ENCODE peak calls at places on chromosomes 6 and 20, in seven cellular contexts. One of them, this sample, is unnamed. For H3K4me1, the result is how much of the 10 kb centered on the place peaks cover.

GRCh38 chr6:39527792-39528564 is 197.2 kb downstream of the KIF6 start:
- DNase-seq in esophagus muscularis mucosa: no peak
- DNase-seq in HepG2: no peak
- DNase-seq in suprapubic skin: no peak
- DNase-seq in sigmoid colon: no peak
- DNase-seq in transverse colon: no peak
- DNase-seq in K562: no peak
- DNase-seq in this sample: no peak

GRCh38 chr6:89934685-89935366 is 40.6 kb downstream of the GJA10 start:
- DNase-seq in esophagus muscularis mucosa: no peak
- DNase-seq in HepG2: no peak
- DNase-seq in suprapubic skin: no peak
- DNase-seq in sigmoid colon: no peak
- DNase-seq in transverse colon: no peak
- DNase-seq in K562: peak
- DNase-seq in this sample: no peak

GRCh38 chr20:31860431-31861345 is 9.6 kb downstream of the DUSP15 start:
- DNase-seq in esophagus muscularis mucosa: no peak
- DNase-seq in HepG2: no peak
- DNase-seq in suprapubic skin: no peak
- DNase-seq in sigmoid colon: no peak
- DNase-seq in transverse colon: peak
- DNase-seq in K562: no peak
- DNase-seq in this sample: no peak

GRCh38 chr6:107567643-107568042 is 77.7 kb downstream of the SOBP start:
- DNase-seq in esophagus muscularis mucosa: no peak
- DNase-seq in HepG2: no peak
- DNase-seq in suprapubic skin: no peak
- DNase-seq in sigmoid colon: no peak
- DNase-seq in transverse colon: no peak
- DNase-seq in K562: no peak
- DNase-seq in this sample: no peak

GRCh38 chr6:108947114-108947854 is 99.1 kb downstream of the ARMC2 start:
- DNase-seq in esophagus muscularis mucosa: peak
- DNase-seq in HepG2: no peak
- DNase-seq in suprapubic skin: no peak
- DNase-seq in sigmoid colon: no peak
- DNase-seq in transverse colon: no peak
- DNase-seq in K562: no peak
- DNase-seq in this sample: no peak

GRCh38 chr20:39378781-39379180 is 416.6 kb downstream of the DHX35 start:
- DNase-seq in esophagus muscularis mucosa: no peak
- DNase-seq in HepG2: no peak
- DNase-seq in suprapubic skin: no peak
- DNase-seq in sigmoid colon: no peak
- DNase-seq in transverse colon: no peak
- DNase-seq in K562: no peak
- DNase-seq in this sample: no peak

GRCh38 chr6:33207569-33208088 is 671 bp upstream of the RING1 start:
- DNase-seq in esophagus muscularis mucosa: no peak
- DNase-seq in HepG2: no peak
- DNase-seq in suprapubic skin: peak
- DNase-seq in sigmoid colon: peak
- DNase-seq in transverse colon: peak
- DNase-seq in K562: peak
- DNase-seq in this sample: no peak

GRCh38 chr6:151058021-151058733 is 181.6 kb upstream of the AKAP12 start:
- DNase-seq in esophagus muscularis mucosa: peak
- DNase-seq in HepG2: no peak
- DNase-seq in suprapubic skin: no peak
- DNase-seq in sigmoid colon: no peak
- DNase-seq in transverse colon: no peak
- DNase-seq in K562: no peak
- DNase-seq in this sample: no peak

GRCh38 chr6:169020821-169021220 is 232.8 kb downstream of the THBS2 start:
- DNase-seq in esophagus muscularis mucosa: peak
- DNase-seq in HepG2: no peak
- DNase-seq in suprapubic skin: no peak
- DNase-seq in sigmoid colon: no peak
- DNase-seq in transverse colon: no peak
- DNase-seq in K562: no peak
- DNase-seq in this sample: no peak

GRCh38 chr6:55176958-55177357 is 2.6 kb downstream of the HCRTR2 start:
- DNase-seq in esophagus muscularis mucosa: no peak
- DNase-seq in HepG2: no peak
- DNase-seq in suprapubic skin: no peak
- DNase-seq in sigmoid colon: no peak
- DNase-seq in transverse colon: no peak
- DNase-seq in K562: no peak
- DNase-seq in this sample: no peak

GRCh38 chr6:54335871-54336270 is 27.6 kb downstream of the TINAG start:
- DNase-seq in esophagus muscularis mucosa: no peak
- DNase-seq in HepG2: peak
- DNase-seq in suprapubic skin: no peak
- DNase-seq in sigmoid colon: no peak
- DNase-seq in transverse colon: no peak
- DNase-seq in K562: no peak
- DNase-seq in this sample: no peak

GRCh38 chr6:33755070-33755869 is 8.6 kb upstream of the IP6K3 start:
- DNase-seq in esophagus muscularis mucosa: no peak
- DNase-seq in HepG2: no peak
- DNase-seq in suprapubic skin: no peak
- DNase-seq in sigmoid colon: no peak
- DNase-seq in transverse colon: no peak
- DNase-seq in K562: no peak
- DNase-seq in this sample: no peak

GRCh38 chr20:34693414-34693813 is 10.7 kb upstream of the TP53INP2 start:
- DNase-seq in esophagus muscularis mucosa: no peak
- DNase-seq in HepG2: no peak
- DNase-seq in suprapubic skin: no peak
- DNase-seq in sigmoid colon: no peak
- DNase-seq in transverse colon: no peak
- DNase-seq in K562: no peak
- DNase-seq in this sample: no peak

GRCh38 chr6:95693108-95693507 is 115.8 kb downstream of the MANEA start:
- DNase-seq in esophagus muscularis mucosa: no peak
- DNase-seq in HepG2: peak
- DNase-seq in suprapubic skin: no peak
- DNase-seq in sigmoid colon: no peak
- DNase-seq in transverse colon: no peak
- DNase-seq in K562: no peak
- DNase-seq in this sample: no peak

GRCh38 chr6:37451411-37452273 is 18.6 kb downstream of the CMTR1 start:
- DNase-seq in esophagus muscularis mucosa: no peak
- DNase-seq in HepG2: no peak
- DNase-seq in suprapubic skin: no peak
- DNase-seq in sigmoid colon: no peak
- DNase-seq in transverse colon: no peak
- DNase-seq in K562: no peak
- DNase-seq in this sample: no peak

GRCh38 chr6:43302126-43302525 is 4.1 kb downstream of the SLC22A7 start:
- DNase-seq in esophagus muscularis mucosa: no peak
- DNase-seq in HepG2: no peak
- DNase-seq in suprapubic skin: no peak
- DNase-seq in sigmoid colon: no peak
- DNase-seq in transverse colon: no peak
- DNase-seq in K562: no peak
- DNase-seq in this sample: peak

GRCh38 chr20:5741089-5741488 is 9.1 kb upstream of the SHLD1 start:
- DNase-seq in esophagus muscularis mucosa: no peak
- DNase-seq in HepG2: no peak
- DNase-seq in suprapubic skin: no peak
- DNase-seq in sigmoid colon: no peak
- DNase-seq in transverse colon: no peak
- DNase-seq in K562: peak
- DNase-seq in this sample: no peak

GRCh38 chr20:9054176-9054575 is 14.7 kb upstream of the PLCB4 start:
- DNase-seq in esophagus muscularis mucosa: no peak
- DNase-seq in HepG2: no peak
- DNase-seq in suprapubic skin: no peak
- DNase-seq in sigmoid colon: no peak
- DNase-seq in transverse colon: no peak
- DNase-seq in K562: no peak
- DNase-seq in this sample: no peak

GRCh38 chr20:1802385-1803215 is 92.6 kb upstream of the SIRPA start:
- DNase-seq in esophagus muscularis mucosa: no peak
- DNase-seq in HepG2: peak
- DNase-seq in suprapubic skin: no peak
- DNase-seq in sigmoid colon: peak
- DNase-seq in transverse colon: peak
- DNase-seq in K562: peak
- DNase-seq in this sample: peak

GRCh38 chr20:1804554-1804956 is 90.7 kb upstream of the SIRPA start:
- DNase-seq in esophagus muscularis mucosa: no peak
- DNase-seq in HepG2: no peak
- DNase-seq in suprapubic skin: no peak
- DNase-seq in sigmoid colon: no peak
- DNase-seq in transverse colon: no peak
- DNase-seq in K562: no peak
- DNase-seq in this sample: peak

GRCh38 chr20:1804129-1804503 is 91.1 kb upstream of the SIRPA start:
- DNase-seq in esophagus muscularis mucosa: no peak
- DNase-seq in HepG2: no peak
- DNase-seq in suprapubic skin: no peak
- DNase-seq in sigmoid colon: no peak
- DNase-seq in transverse colon: no peak
- DNase-seq in K562: no peak
- DNase-seq in this sample: no peak

GRCh38 chr20:1805161-1805581 is 90.0 kb upstream of the SIRPA start:
- DNase-seq in esophagus muscularis mucosa: no peak
- DNase-seq in HepG2: no peak
- DNase-seq in suprapubic skin: no peak
- DNase-seq in sigmoid colon: no peak
- DNase-seq in transverse colon: no peak
- DNase-seq in K562: no peak
- DNase-seq in this sample: peak

DNA sequence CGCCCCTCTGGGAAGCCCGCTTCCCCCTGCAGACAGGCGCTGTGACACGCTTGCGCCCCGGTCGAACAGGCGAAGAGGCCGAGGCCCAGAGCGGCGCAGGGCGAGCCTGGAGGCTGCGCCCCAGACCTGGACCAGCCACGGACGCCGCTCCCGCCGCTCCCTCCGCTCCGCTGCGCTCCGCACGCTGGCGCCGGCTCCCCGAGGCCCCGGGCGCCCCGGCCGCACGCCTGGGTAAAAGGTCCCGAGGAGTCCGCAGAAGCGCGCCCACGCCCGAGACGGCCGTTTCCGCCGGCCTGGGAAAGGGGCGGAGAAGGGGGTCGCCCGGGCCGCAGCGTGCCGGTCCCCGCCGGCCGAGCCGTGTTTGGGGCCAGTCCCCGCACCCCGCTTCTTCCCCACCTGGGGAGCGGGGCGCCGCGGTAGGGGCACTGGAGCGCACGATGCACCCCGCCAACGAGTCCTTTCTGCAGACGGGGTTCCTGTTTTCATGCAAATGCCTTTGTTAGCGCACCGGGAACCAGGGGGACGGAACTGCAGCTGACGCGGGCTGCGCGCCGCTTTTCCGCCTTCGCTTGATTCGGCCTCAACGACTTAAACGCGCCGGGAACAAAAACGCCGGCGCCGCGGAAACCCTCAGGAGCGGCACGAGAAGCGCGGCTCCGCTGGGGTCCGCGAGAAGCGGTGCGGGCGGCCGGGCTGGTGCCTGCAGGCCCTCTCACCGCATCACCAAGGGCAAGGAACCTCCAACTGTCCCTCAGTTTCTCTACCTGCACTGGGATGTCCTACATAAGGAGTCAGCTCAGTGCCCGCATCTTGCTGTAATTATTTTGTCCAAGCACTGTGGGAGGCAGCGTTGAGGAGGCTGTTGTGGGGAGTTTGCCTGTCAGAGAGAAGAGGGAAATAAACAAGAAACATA is 91.7 kb upstream of the SIRPA start:
- DNase-seq in esophagus muscularis mucosa: no peak
- DNase-seq in HepG2: no peak
- DNase-seq in suprapubic skin: no peak
- DNase-seq in sigmoid colon: peak
- DNase-seq in transverse colon: peak
- DNase-seq in K562: no peak
- DNase-seq in this sample: peak
- TF ChIP-seq POLR2A in esophagus muscularis mucosa: no peak
- TF ChIP-seq POLR2A in HepG2: no peak
- TF ChIP-seq POLR2A in suprapubic skin: no peak
- TF ChIP-seq POLR2A in sigmoid colon: no peak
- TF ChIP-seq POLR2A in transverse colon: peak
- TF ChIP-seq POLR2A in K562: no peak
- TF ChIP-seq POLR2A in this sample: no peak

DNA sequence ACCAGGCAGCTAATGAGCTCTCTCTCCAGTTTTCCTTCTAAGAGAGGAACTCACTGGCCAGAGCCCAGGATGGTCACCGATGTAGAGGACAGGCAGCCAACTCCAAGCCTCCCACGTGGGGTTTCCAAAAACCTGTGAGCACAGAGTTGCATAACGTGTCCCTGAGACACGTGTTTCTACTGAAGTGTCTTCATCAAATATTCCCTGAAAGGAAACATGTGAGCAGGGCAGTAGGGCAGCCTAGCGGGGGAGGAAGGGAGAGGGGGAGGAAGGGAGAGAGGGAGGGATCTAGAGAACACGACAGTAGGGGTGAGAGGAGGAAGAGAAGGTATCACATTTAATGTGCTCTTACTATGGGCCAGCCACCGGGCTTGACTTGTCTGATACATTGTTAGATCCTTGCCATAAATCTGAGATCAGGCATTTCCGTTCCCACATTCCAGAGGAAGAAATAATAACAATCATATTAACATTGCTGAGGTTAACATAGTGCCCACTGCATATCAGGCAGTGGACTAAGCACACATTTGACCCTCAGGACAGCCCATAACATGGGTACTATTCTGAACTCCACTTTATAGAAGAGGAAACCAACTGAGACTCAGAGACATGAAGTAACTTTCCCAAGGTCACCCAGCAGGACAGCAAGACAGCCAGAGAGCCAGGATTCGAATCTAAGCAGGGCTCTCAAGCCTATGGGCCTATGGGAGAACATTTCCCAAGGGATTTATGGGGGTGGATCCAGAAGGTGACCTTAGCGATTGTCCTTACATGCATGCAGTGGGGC is 4.5 kb upstream of the SYS1 start:
- DNase-seq in esophagus muscularis mucosa: peak
- DNase-seq in HepG2: peak
- DNase-seq in suprapubic skin: peak
- DNase-seq in sigmoid colon: peak
- DNase-seq in transverse colon: peak
- DNase-seq in K562: peak
- DNase-seq in this sample: no peak
- H3K4me1 ChIP-seq in esophagus muscularis mucosa: half or more
- H3K4me1 ChIP-seq in HepG2: half or more
- H3K4me1 ChIP-seq in suprapubic skin: under half
- H3K4me1 ChIP-seq in sigmoid colon: half or more
- H3K4me1 ChIP-seq in transverse colon: under half
- H3K4me1 ChIP-seq in K562: under half
- H3K4me1 ChIP-seq in this sample: under half

GRCh38 chr20:50590348-50590664 is 80.1 kb downstream of the PTPN1 start:
- DNase-seq in esophagus muscularis mucosa: no peak
- DNase-seq in HepG2: no peak
- DNase-seq in suprapubic skin: no peak
- DNase-seq in sigmoid colon: no peak
- DNase-seq in transverse colon: no peak
- DNase-seq in K562: no peak
- DNase-seq in this sample: no peak
- TF ChIP-seq POLR2AphosphoS5 in esophagus muscularis mucosa: peak
- TF ChIP-seq POLR2AphosphoS5 in HepG2: no peak
- TF ChIP-seq POLR2AphosphoS5 in suprapubic skin: no peak
- TF ChIP-seq POLR2AphosphoS5 in sigmoid colon: no peak
- TF ChIP-seq POLR2AphosphoS5 in transverse colon: no peak
- TF ChIP-seq POLR2AphosphoS5 in K562: no peak
- TF ChIP-seq POLR2AphosphoS5 in this sample: no peak

GRCh38 chr6:116370717-116371383 is at the start of gene DSE:
- DNase-seq in esophagus muscularis mucosa: peak
- DNase-seq in HepG2: no peak
- DNase-seq in suprapubic skin: peak
- DNase-seq in sigmoid colon: peak
- DNase-seq in transverse colon: peak
- DNase-seq in K562: peak
- DNase-seq in this sample: peak
- TF ChIP-seq POLR2A in esophagus muscularis mucosa: peak
- TF ChIP-seq POLR2A in HepG2: no peak
- TF ChIP-seq POLR2A in suprapubic skin: no peak
- TF ChIP-seq POLR2A in sigmoid colon: peak
- TF ChIP-seq POLR2A in transverse colon: peak
- TF ChIP-seq POLR2A in K562: no peak
- TF ChIP-seq POLR2A in this sample: no peak